ENCODE peak calls at places on chromosomes 13 and 19, in seven cellular contexts. W is foreskin fibroblast; O is GM04504; Z is esophagus squamous epithelium; E is stimulated activated CD4-positive, alpha-beta T cell treated with anti-CD3 and anti-CD28 coated beads, Interleukin-2, amount 100 ng/mL, for 24 hours; S is stimulated activated CD8-positive, alpha-beta memory T cell treated with anti-CD3 and anti-CD28 coated beads, Interleukin-2, amount 100 ng/mL, for 48 hours; U is EL. M is an unnamed sample.

GRCh38 chr13:88074794-88075509 is 403.8 kb downstream of the SLITRK5 start:
- DNase-seq in W (no peak), O (peak), Z (no peak), E (no peak), S (no peak), U (no peak), M (peak)

GRCh38 chr19:15223649-15224371 is 8.4 kb downstream of the EPHX3 start:
- DNase-seq in W (no peak), O (no peak), Z (no peak), E (no peak), S (no peak), U (no peak), M (no peak)

GRCh38 chr13:113112893-113113845 is 7.6 kb downstream of the F7 start:
- DNase-seq in W (no peak), O (no peak), Z (no peak), E (no peak), S (no peak), U (no peak), M (no peak)

GRCh38 chr19:44156475-44156874 is 8.4 kb upstream of the ZNF226 start:
- DNase-seq in W (no peak), O (no peak), Z (no peak), E (no peak), S (no peak), U (no peak), M (no peak)

GRCh38 chr19:34468400-34468799 is 13.2 kb upstream of the WTIP start:
- DNase-seq in W (peak), O (no peak), Z (no peak), E (no peak), S (no peak), U (no peak), M (no peak)

GRCh38 chr13:101986316-101986715 is 415.5 kb downstream of the FGF14 start:
- DNase-seq in W (no peak), O (no peak), Z (no peak), E (no peak), S (no peak), U (no peak), M (no peak)

GRCh38 chr19:9070066-9070465 is 16.8 kb upstream of the OR1M1 start:
- DNase-seq in W (no peak), O (no peak), Z (no peak), E (no peak), S (no peak), U (no peak), M (no peak)

GRCh38 chr13:96710166-96710866 is 284.0 kb downstream of the OXGR1 start:
- DNase-seq in W (no peak), O (no peak), Z (no peak), E (no peak), S (no peak), U (no peak), M (no peak)

GRCh38 chr19:3098141-3098514 is 4.0 kb downstream of the GNA11 start:
- DNase-seq in W (no peak), O (no peak), Z (no peak), E (no peak), S (no peak), U (no peak), M (no peak)

GRCh38 chr19:51166846-51167490 is 24.9 kb downstream of the SIGLEC7 start:
- DNase-seq in W (no peak), O (no peak), Z (no peak), E (no peak), S (no peak), U (no peak), M (no peak)

GRCh38 chr19:28037186-28037585 is 1175.8 kb downstream of the UQCRFS1 start:
- DNase-seq in W (no peak), O (no peak), Z (no peak), E (no peak), S (no peak), U (no peak), M (no peak)

GRCh38 chr13:19927117-19927734 is 31.3 kb upstream of the ZMYM2 start:
- DNase-seq in W (peak), O (peak), Z (no peak), E (no peak), S (no peak), U (peak), M (no peak)

GRCh38 chr19:12974301-12975220 is 5.2 kb downstream of the DAND5 start:
- DNase-seq in W (no peak), O (no peak), Z (no peak), E (no peak), S (no peak), U (no peak), M (no peak)

GRCh38 chr19:37551123-37551993 is 43.2 kb downstream of the ZNF571 start:
- DNase-seq in W (peak), O (peak), Z (no peak), E (peak), S (peak), U (peak), M (peak)

GRCh38 chr19:55474269-55475265 is 1.9 kb upstream of the ZNF628 start:
- DNase-seq in W (no peak), O (no peak), Z (no peak), E (no peak), S (no peak), U (no peak), M (no peak)

GRCh38 chr13:24644051-24644450 is 36.2 kb upstream of the ATP12A start:
- DNase-seq in W (peak), O (no peak), Z (no peak), E (no peak), S (no peak), U (no peak), M (peak)

GRCh38 chr13:43374621-43375020 is 351.2 kb downstream of the DNAJC15 start:
- DNase-seq in W (peak), O (peak), Z (no peak), E (no peak), S (no peak), U (peak), M (no peak)

GRCh38 chr19:5578094-5578846 is 10.5 kb upstream of the TINCR start:
- DNase-seq in W (peak), O (peak), Z (no peak), E (peak), S (peak), U (peak), M (no peak)

GRCh38 chr19:51696606-51697005 is 3.5 kb downstream of the SPACA6 start:
- DNase-seq in W (no peak), O (no peak), Z (no peak), E (no peak), S (no peak), U (no peak), M (no peak)

GRCh38 chr19:10961073-10961762 is 388 bp downstream of the SMARCA4 start:
- DNase-seq in W (peak), O (no peak), Z (no peak), E (no peak), S (no peak), U (peak), M (no peak)

GRCh38 chr13:30581582-30581981 is 36.1 kb upstream of the USPL1 start:
- DNase-seq in W (peak), O (no peak), Z (no peak), E (no peak), S (no peak), U (peak), M (no peak)

GRCh38 chr13:38093425-38093824 is 223.9 kb upstream of the TRPC4 start:
- DNase-seq in W (no peak), O (no peak), Z (no peak), E (no peak), S (no peak), U (no peak), M (no peak)

GRCh38 chr13:110310541-110311491 is 3.7 kb downstream of the COL4A2 start:
- DNase-seq in W (no peak), O (no peak), Z (no peak), E (no peak), S (no peak), U (no peak), M (no peak)

GRCh38 chr13:76383671-76384461 is 502.3 kb downstream of the KCTD12 start:
- DNase-seq in W (peak), O (peak), Z (no peak), E (no peak), S (no peak), U (peak), M (peak)

GRCh38 chr19:5212101-5212500 is 128.5 kb downstream of the PTPRS start:
- DNase-seq in W (no peak), O (no peak), Z (no peak), E (no peak), S (no peak), U (no peak), M (no peak)

M was measured in skeletal muscle cell.